ENCODE peak calls at places on chromosome 1, in nine cellular contexts. I is fibroblast of lung, U is heart left ventricle, H is BE2C, Z is heart right ventricle, M is cardiac muscle cell, K is uterus, O is mammary epithelial cell, Q is left ventricle myocardium inferior. W is an unnamed sample.

GRCh38 chr1:226624526-226624925 is 76.0 kb downstream of the STUM start:
- DNase-seq in I (peak), U (no peak), H (no peak), Z (no peak), M (peak), K (peak), O (peak), Q (no peak), W (no peak)

GRCh38 chr1:169085911-169086310 is 20.6 kb upstream of the ATP1B1 start:
- DNase-seq in I (no peak), U (no peak), H (peak), Z (no peak), M (no peak), K (no peak), O (no peak), Q (no peak), W (no peak)

GRCh38 chr1:206709322-206709721 is 24.6 kb downstream of the MAPKAPK2 start:
- DNase-seq in I (no peak), U (no peak), H (no peak), Z (no peak), M (no peak), K (no peak), O (no peak), Q (no peak), W (no peak)

GRCh38 chr1:2523191-2523890 is 3.1 kb downstream of the PANK4 start:
- DNase-seq in I (no peak), U (no peak), H (no peak), Z (no peak), M (no peak), K (no peak), O (no peak), Q (no peak), W (no peak)

GRCh38 chr1:75265792-75266191 is 131.6 kb downstream of the LHX8 start:
- DNase-seq in I (peak), U (no peak), H (no peak), Z (no peak), M (peak), K (no peak), O (peak), Q (no peak), W (peak)

GRCh38 chr1:246503341-246503740 is 3.7 kb downstream of the SMYD3 start:
- DNase-seq in I (peak), U (no peak), H (no peak), Z (no peak), M (no peak), K (no peak), O (peak), Q (no peak), W (no peak)

GRCh38 chr1:156642265-156643185 is 608 bp downstream of the BCAN start:
- DNase-seq in I (no peak), U (no peak), H (no peak), Z (no peak), M (no peak), K (no peak), O (no peak), Q (no peak), W (no peak)

GRCh38 chr1:201298381-201299367 is 15.4 kb downstream of the PKP1 start:
- DNase-seq in I (no peak), U (no peak), H (no peak), Z (no peak), M (peak), K (no peak), O (peak), Q (no peak), W (no peak)

GRCh38 chr1:27604579-27605299 is 795 bp upstream of the AHDC1 start:
- DNase-seq in I (no peak), U (no peak), H (no peak), Z (no peak), M (no peak), K (no peak), O (no peak), Q (no peak), W (no peak)

GRCh38 chr1:92476071-92476607 is 10.6 kb downstream of the GFI1 start:
- DNase-seq in I (no peak), U (no peak), H (no peak), Z (no peak), M (no peak), K (no peak), O (no peak), Q (no peak), W (no peak)

GRCh38 chr1:160885080-160885479 is at the start of gene ITLN1:
- DNase-seq in I (no peak), U (no peak), H (no peak), Z (no peak), M (no peak), K (no peak), O (no peak), Q (no peak), W (no peak)

GRCh38 chr1:215181518-215181917 is 99.0 kb downstream of the KCNK2 start:
- DNase-seq in I (no peak), U (no peak), H (no peak), Z (no peak), M (no peak), K (no peak), O (peak), Q (no peak), W (no peak)

GRCh38 chr1:109283748-109284600 is 1.0 kb upstream of the PSRC1 start:
- DNase-seq in I (peak), U (no peak), H (no peak), Z (no peak), M (no peak), K (no peak), O (no peak), Q (no peak), W (no peak)

DNA sequence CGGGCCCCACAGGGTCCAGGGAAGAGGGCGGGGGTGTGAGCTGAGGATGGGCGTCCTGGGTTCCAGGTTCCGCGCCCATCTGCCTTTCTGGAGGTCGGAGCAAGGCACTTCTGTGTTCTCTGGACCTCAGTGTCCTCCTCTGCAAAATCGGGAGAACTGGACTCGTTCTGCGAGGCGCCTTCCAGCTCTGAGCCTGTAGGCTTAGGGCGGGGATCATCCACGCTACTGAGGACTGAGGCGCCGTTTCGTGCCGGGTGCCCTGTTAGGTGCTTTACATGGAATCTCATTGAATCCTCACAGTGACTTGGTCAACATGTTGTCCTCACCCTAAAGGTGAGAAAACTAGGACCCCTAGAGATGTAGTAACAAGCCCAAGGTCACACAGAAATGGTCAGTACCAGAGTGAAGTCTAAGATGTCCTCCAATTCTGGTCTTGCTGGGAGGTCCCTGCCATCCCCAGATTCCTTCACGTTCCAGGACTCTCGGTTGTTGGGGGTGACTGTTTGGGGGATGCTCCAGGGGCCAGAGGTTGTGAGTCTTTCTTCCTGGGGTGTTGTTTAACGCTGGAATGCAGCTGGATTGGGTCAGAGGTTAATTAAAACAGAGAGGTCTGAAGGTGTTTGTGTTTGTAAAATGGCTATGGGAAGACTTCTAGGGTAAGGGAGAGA is 683 bp downstream of the PRKAA2 start:
- DNase-seq in I (no peak), U (no peak), H (no peak), Z (no peak), M (no peak), K (no peak), O (peak), Q (no peak), W (no peak)
- H3K4me3 ChIP-seq in I (peak), U (peak), H (no peak), Z (peak), M (peak), K (peak), O (peak), Q (peak), W (peak)

DNA sequence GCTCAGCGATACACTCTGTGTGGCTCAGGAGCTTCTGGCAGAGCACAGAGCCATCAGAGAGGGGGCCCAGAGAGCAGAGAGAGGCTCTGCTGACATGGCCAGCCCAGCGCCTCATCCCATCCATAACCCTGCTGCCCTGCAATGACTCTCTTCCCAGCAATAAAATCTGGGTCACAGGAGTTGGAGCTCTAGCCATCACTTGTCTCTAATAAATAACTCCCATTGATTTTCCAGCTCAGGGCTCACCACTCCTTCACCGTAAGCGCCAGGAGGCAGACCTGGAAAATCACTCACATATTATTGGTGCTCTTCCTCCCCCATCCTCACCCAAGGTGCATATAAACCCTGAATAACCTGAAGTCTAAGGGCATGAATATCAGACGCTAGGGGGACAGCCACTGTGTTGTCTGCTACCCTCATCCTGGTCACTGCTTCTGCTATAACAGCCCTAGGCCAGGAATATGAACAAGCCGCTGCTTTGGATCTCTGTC is at the start of gene APCS:
- DNase-seq in I (no peak), U (no peak), H (no peak), Z (no peak), M (no peak), K (no peak), O (no peak), Q (no peak), W (no peak)
- H3K4me3 ChIP-seq in I (no peak), U (no peak), H (no peak), Z (no peak), M (no peak), K (no peak), O (no peak), Q (no peak), W (no peak)

GRCh38 chr1:79043506-79043905 is 37.0 kb upstream of the ADGRL4 start:
- DNase-seq in I (peak), U (no peak), H (no peak), Z (no peak), M (peak), K (no peak), O (no peak), Q (no peak), W (peak)
- H3K4me3 ChIP-seq in I (no peak), U (no peak), H (no peak), Z (no peak), M (no peak), K (no peak), O (no peak), Q (no peak), W (no peak)

DNA sequence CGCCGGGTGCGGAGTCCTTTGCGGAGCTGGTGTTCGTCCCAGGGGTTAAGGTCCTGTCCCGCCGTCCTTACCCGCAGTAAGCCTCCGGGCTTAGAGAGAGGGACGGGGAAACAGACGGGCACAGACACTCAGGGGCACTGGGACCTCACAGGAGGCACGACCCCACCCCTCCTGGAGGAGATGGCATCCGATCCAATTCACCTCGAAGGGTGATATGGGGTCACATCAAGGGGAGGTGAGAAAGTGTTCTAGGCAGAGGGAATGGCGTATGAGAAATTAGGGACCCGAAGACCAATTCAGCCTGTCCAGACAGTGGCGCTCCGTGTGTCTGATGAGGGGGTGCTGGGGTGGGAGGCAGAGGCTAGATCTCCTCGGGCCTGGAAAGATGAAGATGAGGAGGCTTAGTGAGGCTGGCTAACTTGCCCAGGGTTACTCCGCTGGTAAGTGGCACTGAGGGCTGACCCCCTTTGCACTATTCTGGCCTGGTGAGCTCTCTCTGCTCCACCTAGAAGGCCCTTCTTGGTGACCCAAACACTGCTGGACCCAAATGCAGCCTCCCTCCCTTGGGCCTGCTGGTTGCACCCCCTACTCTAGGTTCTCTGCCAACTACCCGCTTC is 12.1 kb downstream of the BTBD19 start:
- DNase-seq in I (no peak), U (no peak), H (no peak), Z (peak), M (no peak), K (no peak), O (no peak), Q (no peak), W (no peak)
- H3K4me3 ChIP-seq in I (peak), U (peak), H (peak), Z (peak), M (peak), K (peak), O (peak), Q (peak), W (peak)

GRCh38 chr1:41108696-41109284 is 87.3 kb upstream of the SLFNL1 start:
- DNase-seq in I (peak), U (no peak), H (no peak), Z (no peak), M (peak), K (peak), O (peak), Q (no peak), W (no peak)
- H3K4me3 ChIP-seq in I (no peak), U (no peak), H (no peak), Z (no peak), M (no peak), K (no peak), O (no peak), Q (no peak), W (no peak)

W was measured in skeletal muscle cell.